ENCODE peak calls at places on chromosome 18, in five cellular contexts. Z, D, T, M and A are unnamed samples.

GRCh38 chr18:36467614-36468013 is 170.1 kb downstream of the FHOD3 start:
- DNase-seq in Z (no peak), T (no peak), D (no peak), M (no peak), A (no peak)

GRCh38 chr18:35746826-35747339 is 165.3 kb downstream of the GALNT1 start:
- DNase-seq in D (no peak), Z (no peak), T (no peak), M (no peak), A (no peak)

GRCh38 chr18:68604256-68604655 is 110.7 kb downstream of the TMX3 start:
- DNase-seq in Z (no peak), M (no peak), D (peak; percentile 11), T (no peak), A (peak; percentile 20)

GRCh38 chr18:55997156-55997561 is 409.2 kb upstream of the TCF4 start:
- DNase-seq in T (no peak), D (peak; percentile 11), Z (peak; percentile 13), M (peak; percentile 19), A (no peak)

GRCh38 chr18:48136051-48136543 is 205.6 kb upstream of the SMAD2 start:
- DNase-seq in D (no peak), T (peak; percentile 63), M (peak; percentile 15), Z (no peak), A (no peak)

GRCh38 chr18:61988100-61988499 is 95.3 kb upstream of the RNF152 start:
- DNase-seq in Z (no peak), T (no peak), D (peak; percentile 47), M (no peak), A (no peak)

GRCh38 chr18:36460324-36460850 is 162.9 kb downstream of the FHOD3 start:
- DNase-seq in T (no peak), D (no peak), Z (no peak), M (no peak), A (no peak)

GRCh38 chr18:75208055-75208835 is 694 bp downstream of the PTGR3 start:
- DNase-seq in T (peak; percentile 62), M (peak; percentile 57), D (peak; percentile 70), Z (peak; percentile 58), A (no peak)

GRCh38 chr18:61435064-61435652 is 101.9 kb downstream of the CDH20 start:
- DNase-seq in D (peak; percentile 35), M (no peak), Z (no peak), T (no peak), A (no peak)

GRCh38 chr18:8499810-8500663 is 109.2 kb upstream of the RAB12 start:
- DNase-seq in T (peak; percentile 21), Z (no peak), D (no peak), M (no peak), A (no peak)

GRCh38 chr18:61912476-61912875 is 19.7 kb upstream of the RNF152 start:
- DNase-seq in Z (no peak), D (no peak), M (no peak), T (no peak), A (no peak)

GRCh38 chr18:34807106-34807796 is 97.2 kb downstream of the DTNA start:
- DNase-seq in T (no peak), M (no peak), D (no peak), Z (no peak), A (no peak)

GRCh38 chr18:40222736-40223135 is 1732.3 kb upstream of the PIK3C3 start:
- DNase-seq in M (no peak), D (peak; percentile 28), Z (no peak), T (no peak), A (no peak)

GRCh38 chr18:22219568-22220355 is 50.4 kb downstream of the GATA6 start:
- DNase-seq in T (peak; percentile 30), D (no peak), Z (no peak), M (no peak), A (no peak)

GRCh38 chr18:26424428-26425147 is 123.8 kb downstream of the KCTD1 start:
- DNase-seq in M (no peak), T (no peak), D (no peak), Z (no peak), A (no peak)

GRCh38 chr18:14124689-14125088 is 7.5 kb downstream of the ZNF519 start:
- DNase-seq in M (no peak), D (no peak), Z (no peak), T (no peak), A (no peak)

GRCh38 chr18:63119647-63120046 is 199.9 kb downstream of the BCL2 start:
- DNase-seq in Z (no peak), M (peak; percentile 33), D (peak; percentile 89), T (peak; percentile 28), A (no peak)
- H3K36me3 ChIP-seq in Z (no peaks in the 10 kb centered on the region), M (no peaks in the 10 kb centered on the region), D (no peaks in the 10 kb centered on the region), T (no peaks in the 10 kb centered on the region), A (no peaks in the 10 kb centered on the region)

DNA sequence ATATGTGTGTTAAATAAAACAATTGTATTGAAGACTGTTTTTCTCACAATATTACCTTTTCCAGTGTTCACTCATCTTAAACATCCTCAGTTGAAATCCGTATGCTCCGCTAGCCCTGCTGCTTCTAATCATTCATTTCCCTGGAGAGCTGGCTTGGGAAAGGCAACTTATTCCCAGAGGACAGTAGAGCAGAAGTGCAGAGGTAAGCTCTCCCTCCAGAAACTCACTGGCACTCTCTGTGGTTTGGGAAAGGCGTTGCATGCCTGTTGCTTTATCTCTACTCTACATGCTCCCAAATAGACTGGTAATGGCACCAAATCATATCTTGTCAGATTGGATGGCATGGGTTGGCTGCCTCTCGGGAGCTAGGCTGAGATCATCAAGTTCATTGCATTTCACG is 117.1 kb upstream of the BOD1L2 start:
- DNase-seq in T (no peak), Z (no peak), M (no peak), D (peak; percentile 77), A (no peak)
- TF ChIP-seq CTCF in T (no peak), Z (no peak), M (no peak), D (peak; percentile 60), A (no peak)

GRCh38 chr18:3624546-3624817 is 174.5 kb downstream of the TGIF1 start:
- DNase-seq in D (no peak), M (no peak), T (no peak), Z (no peak), A (no peak)

GRCh38 chr18:3626927-3627240 is 176.9 kb downstream of the TGIF1 start:
- DNase-seq in Z (no peak), T (no peak), M (no peak), D (no peak), A (no peak)

GRCh38 chr18:3625717-3626091 is 175.7 kb downstream of the TGIF1 start:
- DNase-seq in T (no peak), Z (no peak), M (no peak), D (no peak), A (no peak)

GRCh38 chr18:3623769-3624545 is 174.0 kb downstream of the TGIF1 start:
- DNase-seq in M (peak; percentile 73), Z (peak; percentile 78), T (peak; percentile 59), D (peak; percentile 88), A (peak; percentile 91)

GRCh38 chr18:3624818-3625716 is 175.1 kb downstream of the TGIF1 start:
- DNase-seq in T (no peak), D (peak; percentile 76), Z (no peak), M (peak; percentile 34), A (peak; percentile 84)
- H3K4me3 ChIP-seq in T (no peak overlapping the region), D (no peak overlapping the region), Z (no peak overlapping the region), M (peak overlapping the region; percentile 2), A (peak overlapping the region; percentile 14)

GRCh38 chr18:2939317-2939716 is 73.6 kb downstream of the LPIN2 start:
- DNase-seq in M (no peak), Z (no peak), T (peak; percentile 80), D (no peak), A (no peak)
- H3K36me3 ChIP-seq in M (peaks cover 62% of the 10 kb centered on the region), Z (peaks cover 6% of the 10 kb centered on the region), T (peaks cover 9% of the 10 kb centered on the region), D (peaks cover 20% of the 10 kb centered on the region), A (peaks cover 7% of the 10 kb centered on the region)

GRCh38 chr18:49201464-49201863 is 250.7 kb upstream of the SMAD7 start:
- DNase-seq in Z (no peak), M (no peak), D (no peak), T (no peak), A (no peak)

GRCh38 chr18:49207373-49207772 is 253.1 kb downstream of the DYM start:
- DNase-seq in Z (no peak), M (no peak), T (no peak), D (no peak), A (no peak)

GRCh38 chr18:49206717-49207116 is 253.7 kb downstream of the DYM start:
- DNase-seq in T (no peak), D (no peak), Z (no peak), M (no peak), A (no peak)
- TF ChIP-seq CTCF in T (no peak), D (peak; percentile 13), Z (no peak), M (no peak), A (peak; percentile 32)